ENCODE peak calls at places on chromosomes 3 and 15, in seven cellular contexts. I, N, S, R, E, P and Q are unnamed samples.

GRCh38 chr3:49641921-49642707 is 32.0 kb upstream of the APEH start:
- DNase-seq in I (no peak), N (no peak), S (no peak), R (no peak), E (no peak), P (no peak), Q (no peak)

GRCh38 chr15:50058231-50058630 is 60.8 kb downstream of the ATP8B4 start:
- DNase-seq in I (no peak), N (peak; percentile 6), S (peak; percentile 43), R (peak; percentile 64), E (no peak), P (peak; percentile 31), Q (no peak)

GRCh38 chr15:28886431-28887343 is 913 bp downstream of the APBA2 start:
- DNase-seq in I (peak; percentile 43), N (no peak), S (no peak), R (no peak), E (no peak), P (no peak), Q (no peak)

GRCh38 chr3:140249188-140249587 is 314.2 kb downstream of the CLSTN2 start:
- DNase-seq in I (no peak), N (no peak), S (no peak), R (no peak), E (no peak), P (no peak), Q (no peak)

GRCh38 chr3:192188218-192188835 is 539.0 kb downstream of the FGF12 start:
- DNase-seq in I (peak; percentile 85), N (no peak), S (no peak), R (no peak), E (peak; percentile 15), P (peak; percentile 18), Q (no peak)

GRCh38 chr3:102265720-102266119 is 169.1 kb upstream of the ZPLD1 start:
- DNase-seq in I (no peak), N (no peak), S (peak; percentile 9), R (no peak), E (no peak), P (no peak), Q (no peak)

GRCh38 chr15:62382046-62382445 is 217.0 kb upstream of the C2CD4B start:
- DNase-seq in I (no peak), N (no peak), S (no peak), R (no peak), E (no peak), P (no peak), Q (no peak)

GRCh38 chr3:157134620-157135191 is 25.2 kb downstream of the CCNL1 start:
- DNase-seq in I (no peak), N (no peak), S (no peak), R (no peak), E (no peak), P (no peak), Q (no peak)

GRCh38 chr3:52277972-52278509 is 408 bp downstream of the WDR82 start:
- DNase-seq in I (peak; percentile 62), N (no peak), S (no peak), R (no peak), E (peak; percentile 50), P (peak; percentile 81), Q (peak; percentile 78)

GRCh38 chr3:4512895-4513616 is 19.9 kb downstream of the ITPR1 start:
- DNase-seq in I (peak; percentile 9), N (no peak), S (no peak), R (no peak), E (no peak), P (no peak), Q (no peak)

GRCh38 chr3:31028766-31029165 is 134.3 kb upstream of the GADL1 start:
- DNase-seq in I (no peak), N (no peak), S (no peak), R (no peak), E (no peak), P (no peak), Q (no peak)

GRCh38 chr3:172550347-172550943 is 27.2 kb upstream of the TNFSF10 start:
- DNase-seq in I (no peak), N (no peak), S (peak; percentile 92), R (no peak), E (peak; percentile 71), P (peak; percentile 96), Q (no peak)

GRCh38 chr3:122858373-122858772 is 63.5 kb downstream of the SLC49A4 start:
- DNase-seq in I (peak; percentile 19), N (no peak), S (peak; percentile 1), R (no peak), E (no peak), P (peak; percentile 40), Q (no peak)

GRCh38 chr15:84034831-84035753 is 200.5 kb upstream of the GOLGA6L4 start:
- DNase-seq in I (peak; percentile 83), N (no peak), S (peak; percentile 14), R (peak; percentile 18), E (peak; percentile 4), P (peak; percentile 54), Q (no peak)

GRCh38 chr3:3101660-3102458 is 8.3 kb downstream of the IL5RA start:
- DNase-seq in I (no peak), N (no peak), S (no peak), R (no peak), E (no peak), P (no peak), Q (no peak)

GRCh38 chr3:169879846-169880558 is 10.3 kb upstream of the LRRC31 start:
- DNase-seq in I (no peak), N (no peak), S (no peak), R (no peak), E (no peak), P (no peak), Q (no peak)

GRCh38 chr3:103025880-103026279 is 591.1 kb downstream of the ZPLD1 start:
- DNase-seq in I (peak; percentile 3), N (no peak), S (no peak), R (no peak), E (no peak), P (no peak), Q (no peak)

GRCh38 chr3:120780977-120781376 is 38.4 kb downstream of the GTF2E1 start:
- DNase-seq in I (no peak), N (no peak), S (peak; percentile 54), R (no peak), E (peak; percentile 70), P (peak; percentile 78), Q (no peak)

GRCh38 chr3:87390318-87390717 is 113.9 kb upstream of the POU1F1 start:
- DNase-seq in I (no peak), N (no peak), S (no peak), R (no peak), E (no peak), P (no peak), Q (no peak)

GRCh38 chr3:126472277-126473006 is 3.2 kb downstream of the ZXDC start:
- DNase-seq in I (no peak), N (peak; percentile 70), S (peak; percentile 41), R (peak; percentile 56), E (peak; percentile 68), P (peak; percentile 98), Q (peak; percentile 57)

GRCh38 chr3:138344754-138345153 is 3.6 kb upstream of the MRAS start:
- DNase-seq in I (no peak), N (no peak), S (no peak), R (no peak), E (no peak), P (no peak), Q (no peak)

GRCh38 chr3:188051801-188052228 is 102.1 kb upstream of the LPP start:
- DNase-seq in I (peak; percentile 35), N (no peak), S (no peak), R (no peak), E (no peak), P (no peak), Q (peak; percentile 19)

GRCh38 chr3:5212625-5213573 is 25.4 kb downstream of the EDEM1 start:
- DNase-seq in I (peak; percentile 43), N (no peak), S (no peak), R (no peak), E (no peak), P (no peak), Q (no peak)

GRCh38 chr3:119042162-119042561 is 7.5 kb upstream of the IGSF11 start:
- DNase-seq in I (no peak), N (no peak), S (no peak), R (no peak), E (no peak), P (no peak), Q (no peak)

GRCh38 chr3:153338487-153338886 is 176.5 kb downstream of the RAP2B start:
- DNase-seq in I (no peak), N (no peak), S (peak; percentile 77), R (no peak), E (no peak), P (peak; percentile 58), Q (no peak)

GRCh38 chr3:111926266-111926676 is 52.6 kb upstream of the ABHD10 start:
- DNase-seq in I (no peak), N (no peak), S (no peak), R (no peak), E (no peak), P (no peak), Q (no peak)

GRCh38 chr3:7385635-7386034 is 524.7 kb downstream of the GRM7 start:
- DNase-seq in I (no peak), N (no peak), S (no peak), R (no peak), E (no peak), P (no peak), Q (no peak)

GRCh38 chr3:5227812-5228211 is 40.3 kb downstream of the EDEM1 start:
- DNase-seq in I (no peak), N (no peak), S (no peak), R (no peak), E (no peak), P (peak; percentile 48), Q (no peak)

GRCh38 chr15:59622289-59622688 is 10.7 kb downstream of the GCNT3 start:
- DNase-seq in I (peak; percentile 79), N (no peak), S (peak; percentile 15), R (no peak), E (peak; percentile 38), P (peak; percentile 67), Q (peak; percentile 87)

GRCh38 chr3:128895843-128896365 is 16.5 kb downstream of the ACAD9 start:
- DNase-seq in I (no peak), N (no peak), S (no peak), R (no peak), E (no peak), P (no peak), Q (no peak)

GRCh38 chr15:40058476-40059140 is 19.6 kb upstream of the SRP14 start:
- DNase-seq in I (no peak), N (no peak), S (peak; percentile 45), R (no peak), E (no peak), P (peak; percentile 63), Q (no peak)

GRCh38 chr3:127735767-127736693 is 63.3 kb downstream of the ABTB1 start:
- DNase-seq in I (no peak), N (peak; percentile 37), S (no peak), R (no peak), E (peak; percentile 26), P (peak; percentile 92), Q (peak; percentile 66)

GRCh38 chr3:160395297-160395696 is 3.7 kb downstream of the IFT80 start:
- DNase-seq in I (no peak), N (peak; percentile 14), S (no peak), R (no peak), E (no peak), P (peak; percentile 85), Q (no peak)

GRCh38 chr15:31108836-31109235 is 7.3 kb upstream of the TRPM1 start:
- DNase-seq in I (no peak), N (no peak), S (no peak), R (no peak), E (no peak), P (no peak), Q (no peak)

GRCh38 chr3:113117511-113118302 is 93.7 kb upstream of the BOC start:
- DNase-seq in I (no peak), N (no peak), S (peak; percentile 80), R (no peak), E (peak; percentile 36), P (peak; percentile 82), Q (no peak)

GRCh38 chr3:143442761-143443477 is 323.3 kb downstream of the CHST2 start:
- DNase-seq in I (no peak), N (no peak), S (peak; percentile 18), R (no peak), E (no peak), P (peak; percentile 49), Q (no peak)